ENCODE peak calls at places on chromosomes 6 and 20, in six cellular contexts. O is effector memory CD8-positive, alpha-beta T cell; L is activated T-cell treated with anti-CD3 and anti-CD28 coated beads, Interleukin-2, amount 50 U/mL, for 72 hours; C is posterior cingulate gyrus; H is body of pancreas; U is T-helper 1 cell. A is an unnamed sample.

GRCh38 chr6:157376706-157377230 is 4.2 kb upstream of the ZDHHC14 start:
- DNase-seq in O (no peak), L (no peak), C (no peak), H (no peak), U (no peak), A (no peak)

GRCh38 chr6:1729752-1730140 is 120.0 kb downstream of the FOXC1 start:
- DNase-seq in O (no peak), L (no peak), C (no peak), H (no peak), U (no peak), A (no peak)

GRCh38 chr20:46350986-46351267 is 42.6 kb upstream of the CDH22 start:
- DNase-seq in O (no peak), L (no peak), C (no peak), H (no peak), U (no peak), A (no peak)

GRCh38 chr6:146984251-146984924 is 219.8 kb upstream of the STXBP5 start:
- DNase-seq in O (no peak), L (no peak), C (no peak), H (no peak), U (no peak), A (no peak)

GRCh38 chr20:50318709-50319108 is 128.1 kb downstream of the CEBPB start:
- DNase-seq in O (no peak), L (no peak), C (no peak), H (no peak), U (no peak), A (no peak)

GRCh38 chr20:25219365-25219764 is 23.9 kb downstream of the ENTPD6 start:
- DNase-seq in O (no peak), L (no peak), C (no peak), H (no peak), U (no peak), A (no peak)

GRCh38 chr20:19462491-19462890 is 250.0 kb downstream of the SLC24A3 start:
- DNase-seq in O (no peak), L (no peak), C (no peak), H (no peak), U (no peak), A (no peak)

GRCh38 chr6:41637179-41638001 is 878 bp upstream of the MDFI start:
- DNase-seq in O (no peak), L (no peak), C (no peak), H (peak), U (no peak), A (peak)

GRCh38 chr20:46704714-46705377 is 4.6 kb upstream of the SLC2A10 start:
- DNase-seq in O (no peak), L (no peak), C (no peak), H (no peak), U (no peak), A (no peak)

GRCh38 chr6:140462495-140463311 is 1088.3 kb upstream of the CITED2 start:
- DNase-seq in O (no peak), L (no peak), C (no peak), H (peak), U (no peak), A (peak)

GRCh38 chr20:47985092-47985850 is 200.0 kb upstream of the SULF2 start:
- DNase-seq in O (no peak), L (no peak), C (no peak), H (no peak), U (no peak), A (peak)

GRCh38 chr6:131954099-131954774 is 3.1 kb upstream of the CCN2 start:
- DNase-seq in O (no peak), L (no peak), C (no peak), H (no peak), U (no peak), A (no peak)

GRCh38 chr6:125995972-125996580 is 9.7 kb downstream of the TRMT11 start:
- DNase-seq in O (peak), L (peak), C (peak), H (peak), U (peak), A (peak)

GRCh38 chr6:126228001-126228791 is 111.7 kb upstream of the CENPW start:
- DNase-seq in O (no peak), L (no peak), C (no peak), H (no peak), U (no peak), A (no peak)

GRCh38 chr20:54048489-54048888 is 21.9 kb downstream of the BCAS1 start:
- DNase-seq in O (no peak), L (no peak), C (no peak), H (no peak), U (no peak), A (no peak)

GRCh38 chr20:13412806-13413445 is 191.9 kb downstream of the ISM1 start:
- DNase-seq in O (no peak), L (no peak), C (no peak), H (no peak), U (no peak), A (no peak)

GRCh38 chr20:41165001-41165882 is 27.9 kb downstream of the PLCG1 start:
- DNase-seq in O (no peak), L (no peak), C (no peak), H (no peak), U (no peak), A (no peak)